ENCODE peak calls at places on chromosomes 1 and 21, in ten cellular contexts. One of them, this sample, is unnamed. For H3K27me3, the result is how much of the 10 kb centered on the place peaks cover.

GRCh38 chr21:26743524-26743923 is 101.7 kb downstream of the ADAMTS1 start:
- DNase-seq in Caco-2: no peak
- DNase-seq in fibroblast of lung: no peak
- DNase-seq in hepatocyte: no peak
- DNase-seq in spleen: no peak
- DNase-seq in K562: no peak
- DNase-seq in PC-9: no peak
- DNase-seq in keratinocyte: no peak
- DNase-seq in esophagus squamous epithelium: no peak
- DNase-seq in astrocyte: no peak
- DNase-seq in this sample: no peak

GRCh38 chr1:156489166-156489934 is 11.2 kb downstream of the MEF2D start:
- DNase-seq in Caco-2: no peak
- DNase-seq in fibroblast of lung: no peak
- DNase-seq in hepatocyte: peak
- DNase-seq in spleen: no peak
- DNase-seq in K562: peak
- DNase-seq in PC-9: no peak
- DNase-seq in keratinocyte: no peak
- DNase-seq in esophagus squamous epithelium: no peak
- DNase-seq in astrocyte: no peak
- DNase-seq in this sample: no peak

GRCh38 chr1:203669739-203670138 is 43.1 kb downstream of the ATP2B4 start:
- DNase-seq in Caco-2: no peak
- DNase-seq in fibroblast of lung: peak
- DNase-seq in hepatocyte: no peak
- DNase-seq in spleen: no peak
- DNase-seq in K562: no peak
- DNase-seq in PC-9: no peak
- DNase-seq in keratinocyte: no peak
- DNase-seq in esophagus squamous epithelium: no peak
- DNase-seq in astrocyte: peak
- DNase-seq in this sample: peak

GRCh38 chr1:70072239-70072751 is 133.1 kb downstream of the LRRC40 start:
- DNase-seq in Caco-2: no peak
- DNase-seq in fibroblast of lung: peak
- DNase-seq in hepatocyte: no peak
- DNase-seq in spleen: no peak
- DNase-seq in K562: no peak
- DNase-seq in PC-9: no peak
- DNase-seq in keratinocyte: no peak
- DNase-seq in esophagus squamous epithelium: no peak
- DNase-seq in astrocyte: peak
- DNase-seq in this sample: peak

GRCh38 chr1:11858968-11859871 is 475 bp upstream of the NPPB start:
- DNase-seq in Caco-2: peak
- DNase-seq in fibroblast of lung: peak
- DNase-seq in hepatocyte: peak
- DNase-seq in spleen: peak
- DNase-seq in K562: peak
- DNase-seq in PC-9: peak
- DNase-seq in keratinocyte: peak
- DNase-seq in esophagus squamous epithelium: no peak
- DNase-seq in astrocyte: peak
- DNase-seq in this sample: peak

GRCh38 chr1:97174039-97174704 is 452.6 kb downstream of the PTBP2 start:
- DNase-seq in Caco-2: no peak
- DNase-seq in fibroblast of lung: no peak
- DNase-seq in hepatocyte: no peak
- DNase-seq in spleen: no peak
- DNase-seq in K562: no peak
- DNase-seq in PC-9: peak
- DNase-seq in keratinocyte: no peak
- DNase-seq in esophagus squamous epithelium: no peak
- DNase-seq in astrocyte: no peak
- DNase-seq in this sample: no peak

GRCh38 chr1:15959847-15960446 is 16.0 kb downstream of the ZBTB17 start:
- DNase-seq in Caco-2: no peak
- DNase-seq in fibroblast of lung: no peak
- DNase-seq in hepatocyte: no peak
- DNase-seq in spleen: peak
- DNase-seq in K562: no peak
- DNase-seq in PC-9: no peak
- DNase-seq in keratinocyte: no peak
- DNase-seq in esophagus squamous epithelium: no peak
- DNase-seq in astrocyte: no peak
- DNase-seq in this sample: no peak

GRCh38 chr1:211660718-211661222 is 14.7 kb downstream of the NEK2 start:
- DNase-seq in Caco-2: no peak
- DNase-seq in fibroblast of lung: no peak
- DNase-seq in hepatocyte: no peak
- DNase-seq in spleen: no peak
- DNase-seq in K562: no peak
- DNase-seq in PC-9: no peak
- DNase-seq in keratinocyte: no peak
- DNase-seq in esophagus squamous epithelium: no peak
- DNase-seq in astrocyte: no peak
- DNase-seq in this sample: no peak

GRCh38 chr1:201448981-201449380 is 20.0 kb downstream of the PHLDA3 start:
- DNase-seq in Caco-2: no peak
- DNase-seq in fibroblast of lung: no peak
- DNase-seq in hepatocyte: no peak
- DNase-seq in spleen: no peak
- DNase-seq in K562: no peak
- DNase-seq in PC-9: no peak
- DNase-seq in keratinocyte: no peak
- DNase-seq in esophagus squamous epithelium: no peak
- DNase-seq in astrocyte: no peak
- DNase-seq in this sample: no peak

GRCh38 chr1:45299981-45300668 is 26.6 kb upstream of the HPDL start:
- DNase-seq in Caco-2: no peak
- DNase-seq in fibroblast of lung: peak
- DNase-seq in hepatocyte: peak
- DNase-seq in spleen: no peak
- DNase-seq in K562: peak
- DNase-seq in PC-9: peak
- DNase-seq in keratinocyte: no peak
- DNase-seq in esophagus squamous epithelium: no peak
- DNase-seq in astrocyte: peak
- DNase-seq in this sample: peak

GRCh38 chr1:15328785-15329480 is 80.8 kb upstream of the EFHD2 start:
- DNase-seq in Caco-2: no peak
- DNase-seq in fibroblast of lung: peak
- DNase-seq in hepatocyte: peak
- DNase-seq in spleen: peak
- DNase-seq in K562: peak
- DNase-seq in PC-9: no peak
- DNase-seq in keratinocyte: no peak
- DNase-seq in esophagus squamous epithelium: no peak
- DNase-seq in astrocyte: peak
- DNase-seq in this sample: no peak

GRCh38 chr1:247111636-247112478 is 7.7 kb upstream of the ZNF669 start:
- DNase-seq in Caco-2: peak
- DNase-seq in fibroblast of lung: peak
- DNase-seq in hepatocyte: peak
- DNase-seq in spleen: peak
- DNase-seq in K562: peak
- DNase-seq in PC-9: peak
- DNase-seq in keratinocyte: no peak
- DNase-seq in esophagus squamous epithelium: no peak
- DNase-seq in astrocyte: peak
- DNase-seq in this sample: no peak

GRCh38 chr1:38815903-38816627 is 43.5 kb downstream of the RRAGC start:
- DNase-seq in Caco-2: no peak
- DNase-seq in fibroblast of lung: no peak
- DNase-seq in hepatocyte: no peak
- DNase-seq in spleen: no peak
- DNase-seq in K562: peak
- DNase-seq in PC-9: no peak
- DNase-seq in keratinocyte: no peak
- DNase-seq in esophagus squamous epithelium: no peak
- DNase-seq in astrocyte: no peak
- DNase-seq in this sample: no peak

DNA sequence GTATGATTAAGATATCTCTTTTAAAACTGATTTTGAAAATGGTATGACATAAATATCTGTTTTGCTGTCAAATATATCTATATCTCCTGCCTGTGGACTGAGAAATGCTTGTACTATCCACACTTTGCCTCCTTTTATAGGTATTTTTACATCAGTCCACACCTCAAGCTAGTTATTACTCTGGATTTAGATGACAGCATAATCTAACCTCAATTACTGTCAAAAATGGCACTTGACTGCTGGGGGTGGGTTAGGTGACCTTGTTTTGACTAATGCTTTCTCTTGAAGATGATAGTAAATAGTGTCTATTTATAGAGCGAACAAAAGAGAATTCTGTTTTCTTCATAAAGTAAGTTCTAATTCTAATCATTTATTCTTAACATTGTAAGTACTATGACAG is 9.1 kb downstream of the ADGRL2 start:
- DNase-seq in Caco-2: no peak
- DNase-seq in fibroblast of lung: no peak
- DNase-seq in hepatocyte: no peak
- DNase-seq in spleen: no peak
- DNase-seq in K562: no peak
- DNase-seq in PC-9: no peak
- DNase-seq in keratinocyte: no peak
- DNase-seq in esophagus squamous epithelium: no peak
- DNase-seq in astrocyte: no peak
- DNase-seq in this sample: no peak
- H3K27me3 ChIP-seq in Caco-2: under half
- H3K27me3 ChIP-seq in fibroblast of lung: under half
- H3K27me3 ChIP-seq in hepatocyte: under half
- H3K27me3 ChIP-seq in spleen: under half
- H3K27me3 ChIP-seq in K562: under half
- H3K27me3 ChIP-seq in PC-9: under half
- H3K27me3 ChIP-seq in keratinocyte: under half
- H3K27me3 ChIP-seq in esophagus squamous epithelium: under half
- H3K27me3 ChIP-seq in astrocyte: under half
- H3K27me3 ChIP-seq in this sample: under half

DNA sequence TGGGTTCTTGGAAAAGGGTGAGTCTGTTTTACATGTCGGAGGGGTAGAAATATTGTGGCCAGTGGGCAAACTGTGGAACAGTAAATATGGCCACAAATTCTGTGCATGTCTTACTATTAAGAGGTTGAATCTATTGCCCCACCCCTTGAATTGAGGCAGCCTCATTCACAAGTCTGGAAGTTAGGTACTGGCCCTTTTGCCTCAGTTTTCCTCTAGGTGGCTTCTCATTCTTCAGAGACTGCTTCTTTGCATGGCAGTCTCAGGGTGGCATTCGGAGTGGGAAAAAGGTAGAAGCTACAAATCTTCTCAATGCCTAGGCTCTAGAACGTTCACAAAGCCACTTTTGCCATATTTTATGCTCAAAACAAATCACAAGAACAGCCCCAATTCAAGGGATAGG is 57.2 kb downstream of the SLC9C2 start:
- DNase-seq in Caco-2: no peak
- DNase-seq in fibroblast of lung: no peak
- DNase-seq in hepatocyte: no peak
- DNase-seq in spleen: no peak
- DNase-seq in K562: no peak
- DNase-seq in PC-9: no peak
- DNase-seq in keratinocyte: no peak
- DNase-seq in esophagus squamous epithelium: no peak
- DNase-seq in astrocyte: no peak
- DNase-seq in this sample: no peak
- TF ChIP-seq CTCF in Caco-2: no peak
- TF ChIP-seq CTCF in fibroblast of lung: no peak
- TF ChIP-seq CTCF in hepatocyte: no peak
- TF ChIP-seq CTCF in spleen: no peak
- TF ChIP-seq CTCF in K562: no peak
- TF ChIP-seq CTCF in PC-9: no peak
- TF ChIP-seq CTCF in keratinocyte: no peak
- TF ChIP-seq CTCF in esophagus squamous epithelium: no peak
- TF ChIP-seq CTCF in astrocyte: no peak
- TF ChIP-seq CTCF in this sample: no peak

DNA sequence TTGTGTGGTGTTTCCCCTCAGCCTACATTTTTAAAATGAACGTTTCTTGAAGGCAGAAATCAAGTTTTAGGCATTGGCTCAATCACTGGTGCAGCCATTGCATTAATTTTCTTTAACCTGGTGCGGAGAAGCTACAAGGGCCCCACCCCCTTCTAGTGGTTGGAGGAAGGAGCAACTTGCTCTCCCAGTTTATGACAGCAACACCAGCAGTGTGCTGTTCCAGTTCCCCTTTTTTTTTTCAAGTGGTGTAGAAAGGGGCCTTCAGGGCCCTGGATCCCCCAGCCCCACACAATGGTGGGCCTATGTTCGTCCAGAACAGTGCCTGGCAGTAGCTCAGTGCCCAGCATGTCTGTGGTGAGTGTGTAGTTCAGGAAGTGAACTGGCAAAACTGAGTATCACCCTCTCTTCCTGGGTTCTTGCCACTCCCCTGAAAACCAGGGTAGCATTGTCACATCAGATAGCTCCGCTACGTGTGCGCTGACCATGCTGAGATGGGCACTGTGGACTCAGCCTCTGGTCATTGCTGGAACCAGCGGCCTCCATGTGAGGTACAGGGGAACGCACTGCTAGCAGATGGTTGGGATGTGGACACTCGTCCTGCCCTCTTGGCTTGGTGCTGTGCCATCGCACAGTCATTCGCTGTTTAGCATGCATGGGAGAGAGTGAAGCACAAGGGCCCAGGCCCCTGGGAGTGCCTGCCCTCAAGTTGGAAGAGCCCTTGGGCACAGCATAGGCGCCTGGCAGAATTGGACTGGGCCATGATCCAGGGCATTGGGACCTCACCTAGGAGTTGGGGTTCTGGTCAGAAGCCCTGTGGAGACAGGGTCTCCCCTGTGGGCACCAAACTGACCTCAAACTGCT is 7.2 kb downstream of the ARF1 start:
- DNase-seq in Caco-2: no peak
- DNase-seq in fibroblast of lung: no peak
- DNase-seq in hepatocyte: no peak
- DNase-seq in spleen: peak
- DNase-seq in K562: no peak
- DNase-seq in PC-9: no peak
- DNase-seq in keratinocyte: no peak
- DNase-seq in esophagus squamous epithelium: no peak
- DNase-seq in astrocyte: no peak
- DNase-seq in this sample: no peak
- H3K4me3 ChIP-seq in Caco-2: no peak
- H3K4me3 ChIP-seq in fibroblast of lung: no peak
- H3K4me3 ChIP-seq in hepatocyte: no peak
- H3K4me3 ChIP-seq in spleen: no peak
- H3K4me3 ChIP-seq in K562: no peak
- H3K4me3 ChIP-seq in PC-9: no peak
- H3K4me3 ChIP-seq in keratinocyte: no peak
- H3K4me3 ChIP-seq in esophagus squamous epithelium: no peak
- H3K4me3 ChIP-seq in astrocyte: no peak
- H3K4me3 ChIP-seq in this sample: no peak

DNA sequence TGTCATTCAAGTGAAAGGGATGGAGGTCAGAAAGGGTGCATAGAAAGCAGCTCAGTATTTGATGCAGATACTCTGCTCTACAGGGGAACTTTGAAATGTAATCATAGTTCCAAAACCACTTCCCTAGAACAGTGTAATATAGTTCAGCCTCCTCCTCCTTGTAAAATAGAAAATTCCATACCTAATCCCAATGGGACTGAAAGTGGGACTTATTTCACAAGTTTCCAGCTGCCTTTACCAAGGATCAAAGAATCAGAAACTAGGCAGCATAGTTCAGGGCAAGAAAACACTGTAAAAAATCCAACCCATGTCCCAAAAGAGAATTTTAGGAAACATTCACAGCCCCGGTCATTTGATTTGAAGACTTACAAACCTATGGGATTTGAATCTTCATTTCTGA is 8.1 kb upstream of the TMCO2 start:
- DNase-seq in Caco-2: no peak
- DNase-seq in fibroblast of lung: no peak
- DNase-seq in hepatocyte: no peak
- DNase-seq in spleen: no peak
- DNase-seq in K562: no peak
- DNase-seq in PC-9: no peak
- DNase-seq in keratinocyte: no peak
- DNase-seq in esophagus squamous epithelium: no peak
- DNase-seq in astrocyte: no peak
- DNase-seq in this sample: no peak
- H3K27me3 ChIP-seq in Caco-2: under half
- H3K27me3 ChIP-seq in fibroblast of lung: under half
- H3K27me3 ChIP-seq in hepatocyte: under half
- H3K27me3 ChIP-seq in spleen: under half
- H3K27me3 ChIP-seq in K562: under half
- H3K27me3 ChIP-seq in PC-9: under half
- H3K27me3 ChIP-seq in keratinocyte: under half
- H3K27me3 ChIP-seq in esophagus squamous epithelium: under half
- H3K27me3 ChIP-seq in astrocyte: under half
- H3K27me3 ChIP-seq in this sample: under half

This sample was measured in kidney epithelial cell.